ENCODE peak calls at places on chromosomes 11 and 22, in ten cellular contexts. One of them, this sample, is unnamed.

GRCh38 chr11:67544591-67545242 is 21.5 kb upstream of the CABP2 start:
- DNase-seq in heart right ventricle: no peak
- DNase-seq in endodermal cell: no peak
- DNase-seq in IMR-90: no peak
- DNase-seq in right lobe of liver: no peak
- DNase-seq in uterus: no peak
- DNase-seq in H9: no peak
- DNase-seq in hepatocyte: no peak
- DNase-seq in left ventricle myocardium inferior: no peak
- DNase-seq in lung: no peak
- DNase-seq in this sample: no peak

GRCh38 chr22:27918351-27919221 is 470 bp downstream of the PITPNB start:
- DNase-seq in left ventricle myocardium inferior: peak; percentile 46
- DNase-seq in IMR-90: peak; percentile 45
- DNase-seq in right lobe of liver: peak; percentile 72
- DNase-seq in hepatocyte: peak; percentile 77
- DNase-seq in lung: peak; percentile 50
- DNase-seq in H9: peak; percentile 65
- DNase-seq in uterus: peak; percentile 55
- DNase-seq in endodermal cell: peak; percentile 83
- DNase-seq in heart right ventricle: peak; percentile 50
- DNase-seq in this sample: peak; percentile 62

GRCh38 chr11:64765291-64765803 is 5.6 kb upstream of the PYGM start:
- DNase-seq in lung: no peak
- DNase-seq in uterus: no peak
- DNase-seq in left ventricle myocardium inferior: no peak
- DNase-seq in H9: peak; percentile 72
- DNase-seq in hepatocyte: no peak
- DNase-seq in endodermal cell: peak; percentile 83
- DNase-seq in IMR-90: no peak
- DNase-seq in heart right ventricle: no peak
- DNase-seq in right lobe of liver: no peak
- DNase-seq in this sample: peak; percentile 43

GRCh38 chr11:83816572-83817187 is 530.5 kb upstream of the CCDC90B start:
- DNase-seq in IMR-90: peak; percentile 42
- DNase-seq in H9: no peak
- DNase-seq in right lobe of liver: no peak
- DNase-seq in heart right ventricle: no peak
- DNase-seq in hepatocyte: peak; percentile 44
- DNase-seq in lung: no peak
- DNase-seq in endodermal cell: no peak
- DNase-seq in uterus: no peak
- DNase-seq in left ventricle myocardium inferior: no peak
- DNase-seq in this sample: no peak

GRCh38 chr11:126821832-126822231 is 178.7 kb downstream of the KIRREL3 start:
- DNase-seq in uterus: no peak
- DNase-seq in right lobe of liver: no peak
- DNase-seq in lung: no peak
- DNase-seq in endodermal cell: no peak
- DNase-seq in heart right ventricle: no peak
- DNase-seq in IMR-90: no peak
- DNase-seq in hepatocyte: no peak
- DNase-seq in H9: no peak
- DNase-seq in left ventricle myocardium inferior: no peak
- DNase-seq in this sample: no peak

GRCh38 chr11:67230406-67230805 is 35.9 kb upstream of the GRK2 start:
- DNase-seq in endodermal cell: no peak
- DNase-seq in right lobe of liver: no peak
- DNase-seq in hepatocyte: no peak
- DNase-seq in heart right ventricle: no peak
- DNase-seq in uterus: no peak
- DNase-seq in left ventricle myocardium inferior: no peak
- DNase-seq in IMR-90: no peak
- DNase-seq in lung: no peak
- DNase-seq in H9: no peak
- DNase-seq in this sample: no peak

GRCh38 chr22:26610072-26610958 is 7.5 kb downstream of the CRYBB1 start:
- DNase-seq in H9: no peak
- DNase-seq in heart right ventricle: peak; percentile 32
- DNase-seq in IMR-90: peak; percentile 96
- DNase-seq in uterus: no peak
- DNase-seq in right lobe of liver: no peak
- DNase-seq in lung: no peak
- DNase-seq in endodermal cell: no peak
- DNase-seq in left ventricle myocardium inferior: peak; percentile 24
- DNase-seq in hepatocyte: no peak
- DNase-seq in this sample: no peak

GRCh38 chr22:19888131-19888746 is 33.6 kb upstream of the GNB1L start:
- DNase-seq in left ventricle myocardium inferior: peak; percentile 13
- DNase-seq in endodermal cell: no peak
- DNase-seq in right lobe of liver: peak; percentile 50
- DNase-seq in heart right ventricle: no peak
- DNase-seq in uterus: no peak
- DNase-seq in hepatocyte: no peak
- DNase-seq in lung: no peak
- DNase-seq in H9: no peak
- DNase-seq in IMR-90: no peak
- DNase-seq in this sample: no peak

GRCh38 chr11:116930177-116930576 is 92.8 kb upstream of the APOA1 start:
- DNase-seq in hepatocyte: peak; percentile 10
- DNase-seq in IMR-90: peak; percentile 40
- DNase-seq in heart right ventricle: peak; percentile 26
- DNase-seq in uterus: no peak
- DNase-seq in endodermal cell: peak; percentile 60
- DNase-seq in H9: no peak
- DNase-seq in left ventricle myocardium inferior: no peak
- DNase-seq in right lobe of liver: no peak
- DNase-seq in lung: no peak
- DNase-seq in this sample: no peak

GRCh38 chr11:27528711-27529110 is 22.1 kb upstream of the LIN7C start:
- DNase-seq in endodermal cell: no peak
- DNase-seq in right lobe of liver: no peak
- DNase-seq in left ventricle myocardium inferior: no peak
- DNase-seq in IMR-90: no peak
- DNase-seq in lung: no peak
- DNase-seq in H9: no peak
- DNase-seq in uterus: no peak
- DNase-seq in hepatocyte: no peak
- DNase-seq in heart right ventricle: no peak
- DNase-seq in this sample: no peak

GRCh38 chr11:27525824-27526516 is 19.4 kb upstream of the LIN7C start:
- DNase-seq in hepatocyte: no peak
- DNase-seq in uterus: no peak
- DNase-seq in lung: no peak
- DNase-seq in endodermal cell: no peak
- DNase-seq in IMR-90: no peak
- DNase-seq in right lobe of liver: no peak
- DNase-seq in H9: no peak
- DNase-seq in heart right ventricle: peak; percentile 35
- DNase-seq in left ventricle myocardium inferior: peak; percentile 34
- DNase-seq in this sample: no peak

GRCh38 chr11:27518522-27518921 is 12.0 kb upstream of the LIN7C start:
- DNase-seq in hepatocyte: no peak
- DNase-seq in endodermal cell: no peak
- DNase-seq in H9: no peak
- DNase-seq in heart right ventricle: no peak
- DNase-seq in uterus: no peak
- DNase-seq in IMR-90: no peak
- DNase-seq in left ventricle myocardium inferior: no peak
- DNase-seq in lung: no peak
- DNase-seq in right lobe of liver: no peak
- DNase-seq in this sample: no peak

GRCh38 chr11:27520226-27520625 is 13.7 kb upstream of the LIN7C start:
- DNase-seq in right lobe of liver: no peak
- DNase-seq in uterus: no peak
- DNase-seq in lung: no peak
- DNase-seq in IMR-90: no peak
- DNase-seq in left ventricle myocardium inferior: no peak
- DNase-seq in hepatocyte: no peak
- DNase-seq in heart right ventricle: no peak
- DNase-seq in endodermal cell: no peak
- DNase-seq in H9: no peak
- DNase-seq in this sample: no peak

GRCh38 chr11:27524155-27524554 is 17.6 kb upstream of the LIN7C start:
- DNase-seq in uterus: no peak
- DNase-seq in hepatocyte: no peak
- DNase-seq in IMR-90: peak; percentile 66
- DNase-seq in H9: peak; percentile 73
- DNase-seq in lung: no peak
- DNase-seq in endodermal cell: peak; percentile 81
- DNase-seq in left ventricle myocardium inferior: no peak
- DNase-seq in heart right ventricle: no peak
- DNase-seq in right lobe of liver: no peak
- DNase-seq in this sample: peak; percentile 43
- TF ChIP-seq CTCF in uterus: no peak
- TF ChIP-seq CTCF in hepatocyte: no peak
- TF ChIP-seq CTCF in IMR-90: peak; percentile 33
- TF ChIP-seq CTCF in H9: peak; percentile 68
- TF ChIP-seq CTCF in lung: no peak
- TF ChIP-seq CTCF in endodermal cell: peak; percentile 77
- TF ChIP-seq CTCF in left ventricle myocardium inferior: peak; percentile 17
- TF ChIP-seq CTCF in heart right ventricle: peak; percentile 18
- TF ChIP-seq CTCF in right lobe of liver: no peak
- TF ChIP-seq CTCF in this sample: peak; percentile 21

DNA sequence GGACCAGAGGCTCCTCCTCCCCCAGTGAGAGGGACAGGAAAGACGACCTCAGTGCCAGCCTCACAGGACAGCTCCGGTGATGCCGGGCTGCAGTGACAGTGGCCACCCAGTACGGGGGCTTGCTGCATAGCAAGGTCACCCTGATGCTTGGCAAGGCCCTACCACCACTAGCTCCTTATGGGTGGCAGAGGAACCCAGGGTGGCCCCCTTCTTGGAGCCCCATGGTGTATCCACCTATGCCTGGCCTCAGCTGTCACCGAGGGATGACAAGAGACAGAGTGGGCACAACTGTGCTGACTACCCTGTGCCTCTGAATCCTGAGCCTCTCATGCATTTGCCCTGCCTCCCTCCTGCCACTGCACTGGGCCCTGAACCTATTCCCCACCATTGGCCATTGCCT is 809.2 kb downstream of the TBC1D22A start:
- DNase-seq in heart right ventricle: no peak
- DNase-seq in lung: no peak
- DNase-seq in IMR-90: no peak
- DNase-seq in H9: no peak
- DNase-seq in endodermal cell: no peak
- DNase-seq in uterus: no peak
- DNase-seq in hepatocyte: no peak
- DNase-seq in right lobe of liver: peak; percentile 38
- DNase-seq in left ventricle myocardium inferior: no peak
- DNase-seq in this sample: no peak
- H3K9me3 ChIP-seq in heart right ventricle: no peaks in the 10 kb centered on the region
- H3K9me3 ChIP-seq in lung: peaks cover 2% of the 10 kb centered on the region
- H3K9me3 ChIP-seq in IMR-90: peaks cover 50% of the 10 kb centered on the region
- H3K9me3 ChIP-seq in H9: peaks cover 93% of the 10 kb centered on the region
- H3K9me3 ChIP-seq in endodermal cell: peaks cover 32% of the 10 kb centered on the region
- H3K9me3 ChIP-seq in uterus: no peaks in the 10 kb centered on the region
- H3K9me3 ChIP-seq in hepatocyte: no peaks in the 10 kb centered on the region
- H3K9me3 ChIP-seq in right lobe of liver: no peaks in the 10 kb centered on the region
- H3K9me3 ChIP-seq in left ventricle myocardium inferior: no peaks in the 10 kb centered on the region
- H3K9me3 ChIP-seq in this sample: no peaks in the 10 kb centered on the region

DNA sequence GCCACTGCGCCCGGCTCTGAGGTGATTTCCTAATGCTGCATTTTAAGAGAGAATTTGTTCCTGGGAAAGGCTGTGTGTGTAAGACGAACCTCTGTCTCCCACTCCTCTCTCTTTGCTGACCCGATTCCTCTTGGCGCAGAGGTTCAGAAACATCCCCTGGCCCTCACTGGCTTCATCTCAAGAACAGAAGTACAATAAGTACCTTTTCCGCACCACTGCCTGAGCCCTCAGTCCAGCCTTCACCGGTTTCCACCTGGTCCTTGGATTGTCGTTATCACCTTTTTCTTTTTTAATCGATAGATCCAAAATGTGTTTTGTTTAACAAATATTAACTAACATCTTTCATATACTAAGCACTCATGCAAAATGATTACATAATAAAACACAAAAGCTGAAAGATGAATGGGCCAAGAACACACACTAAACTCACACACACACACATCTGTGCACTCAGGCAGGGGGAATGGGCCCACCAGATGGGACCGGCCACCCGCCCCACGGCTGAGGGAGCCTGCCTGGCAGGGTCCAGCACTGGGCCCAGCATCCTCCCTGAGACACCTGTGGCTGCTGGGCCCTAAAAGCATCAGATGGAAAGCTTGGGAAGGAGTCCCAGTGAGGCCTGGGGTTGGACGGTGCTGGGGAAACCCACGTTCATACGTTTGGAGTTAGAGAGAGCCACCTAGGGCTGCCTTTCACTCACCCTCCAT is 50.4 kb upstream of the A4GALT start:
- DNase-seq in lung: no peak
- DNase-seq in hepatocyte: peak; percentile 2
- DNase-seq in H9: no peak
- DNase-seq in heart right ventricle: no peak
- DNase-seq in uterus: no peak
- DNase-seq in IMR-90: no peak
- DNase-seq in right lobe of liver: no peak
- DNase-seq in endodermal cell: no peak
- DNase-seq in left ventricle myocardium inferior: no peak
- DNase-seq in this sample: no peak
- H3K4me1 ChIP-seq in lung: peaks cover 11% of the 10 kb centered on the region
- H3K4me1 ChIP-seq in hepatocyte: peaks cover 8% of the 10 kb centered on the region
- H3K4me1 ChIP-seq in H9: no peaks in the 10 kb centered on the region
- H3K4me1 ChIP-seq in heart right ventricle: peaks cover 22% of the 10 kb centered on the region
- H3K4me1 ChIP-seq in uterus: no peaks in the 10 kb centered on the region
- H3K4me1 ChIP-seq in IMR-90: peaks cover 16% of the 10 kb centered on the region
- H3K4me1 ChIP-seq in right lobe of liver: no peaks in the 10 kb centered on the region
- H3K4me1 ChIP-seq in endodermal cell: peaks cover 4% of the 10 kb centered on the region
- H3K4me1 ChIP-seq in left ventricle myocardium inferior: peaks cover 30% of the 10 kb centered on the region
- H3K4me1 ChIP-seq in this sample: peaks cover 19% of the 10 kb centered on the region

DNA sequence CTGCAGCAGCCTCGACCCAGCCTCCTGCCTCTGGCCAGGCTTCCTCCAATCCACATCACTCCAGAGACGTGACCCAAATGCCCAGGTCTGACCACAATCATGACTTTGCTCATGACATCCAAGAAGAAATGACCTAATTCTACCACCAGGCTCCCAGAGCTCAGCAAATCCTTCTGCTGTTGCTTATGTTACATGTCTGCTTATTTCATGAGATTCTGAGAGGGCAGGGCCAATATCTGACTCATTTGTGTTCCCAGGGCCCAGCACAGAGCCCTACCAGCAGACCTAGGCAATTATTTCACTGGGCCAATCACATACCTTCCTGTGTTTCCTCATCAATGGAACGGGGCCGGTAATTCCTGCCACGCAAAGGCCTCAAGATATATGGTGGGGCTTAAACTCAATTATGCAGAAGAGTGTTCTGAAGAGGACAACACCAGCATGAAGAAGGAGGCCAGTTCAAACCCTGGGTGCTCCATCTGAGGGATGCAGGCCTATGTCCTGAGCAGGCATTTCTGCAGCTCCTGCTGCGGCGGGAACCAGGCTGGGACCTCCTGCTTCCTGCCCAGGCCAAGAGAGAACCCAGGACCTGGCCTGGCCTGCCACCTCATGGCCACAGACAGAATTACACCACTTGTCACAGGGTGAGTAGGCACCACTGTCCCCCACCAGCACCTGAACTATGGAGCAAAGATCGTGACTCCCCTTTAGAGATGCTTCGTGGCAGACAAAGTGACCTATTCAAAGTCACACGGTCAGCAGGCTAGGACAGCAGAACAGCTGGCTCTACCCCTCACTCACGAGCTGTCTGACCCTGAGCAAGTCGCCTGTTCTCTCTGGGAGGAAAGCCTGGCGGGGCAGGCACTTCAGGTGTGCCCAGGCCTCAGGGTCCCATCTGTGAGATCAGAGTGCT is 5.8 kb downstream of the CENPM start:
- DNase-seq in heart right ventricle: peak; percentile 84
- DNase-seq in endodermal cell: peak; percentile 96
- DNase-seq in left ventricle myocardium inferior: peak; percentile 85
- DNase-seq in lung: peak; percentile 84
- DNase-seq in IMR-90: peak; percentile 91
- DNase-seq in right lobe of liver: peak; percentile 85
- DNase-seq in H9: peak; percentile 89
- DNase-seq in uterus: peak; percentile 85
- DNase-seq in hepatocyte: peak; percentile 90
- DNase-seq in this sample: peak; percentile 87
- TF ChIP-seq CTCF in heart right ventricle: peak; percentile 91
- TF ChIP-seq CTCF in endodermal cell: peak; percentile 90
- TF ChIP-seq CTCF in left ventricle myocardium inferior: peak; percentile 96
- TF ChIP-seq CTCF in lung: peak; percentile 97
- TF ChIP-seq CTCF in IMR-90: peak; percentile 96
- TF ChIP-seq CTCF in right lobe of liver: peak; percentile 90
- TF ChIP-seq CTCF in H9: peak; percentile 90
- TF ChIP-seq CTCF in uterus: peak; percentile 97
- TF ChIP-seq CTCF in hepatocyte: peak; percentile 80
- TF ChIP-seq CTCF in this sample: peak; percentile 82

This sample was measured in Caco-2.